ENCODE peak calls at places on chromosomes 2 and 18, in seven cellular contexts. B, N, R, X, W, M and Q are unnamed samples.

GRCh38 chr2:234491897-234492296 is 5.0 kb downstream of the ARL4C start:
- DNase-seq in B (no peak), N (no peak), R (no peak), X (no peak), W (no peak), M (peak; percentile 39), Q (no peak)

GRCh38 chr2:120551540-120551939 is 184.1 kb upstream of the GLI2 start:
- DNase-seq in B (no peak), N (peak; percentile 25), R (no peak), X (no peak), W (no peak), M (no peak), Q (no peak)

GRCh38 chr2:165874445-165875039 is 79.0 kb downstream of the TTC21B start:
- DNase-seq in B (peak; percentile 47), N (peak; percentile 81), R (no peak), X (no peak), W (peak; percentile 68), M (peak; percentile 83), Q (no peak)

GRCh38 chr2:229445501-229446294 is 174.6 kb upstream of the PID1 start:
- DNase-seq in B (no peak), N (peak; percentile 76), R (no peak), X (peak; percentile 57), W (peak; percentile 88), M (peak; percentile 5), Q (no peak)

GRCh38 chr2:73901143-73901542 is 8.3 kb downstream of the ACTG2 start:
- DNase-seq in B (no peak), N (no peak), R (no peak), X (no peak), W (no peak), M (no peak), Q (no peak)

GRCh38 chr2:193088026-193088425 is 893.3 kb upstream of the TMEFF2 start:
- DNase-seq in B (no peak), N (no peak), R (no peak), X (no peak), W (no peak), M (peak; percentile 39), Q (no peak)

GRCh38 chr18:22169011-22169888 is at the start of gene GATA6:
- DNase-seq in B (peak; percentile 93), N (peak; percentile 95), R (peak; percentile 98), X (peak; percentile 96), W (peak; percentile 81), M (peak; percentile 85), Q (peak; percentile 60)

GRCh38 chr2:56184500-56184996 is 758 bp downstream of the CCDC85A start:
- DNase-seq in B (peak; percentile 14), N (no peak), R (peak; percentile 5), X (peak; percentile 34), W (no peak), M (peak; percentile 4), Q (peak; percentile 14)

GRCh38 chr2:239599299-239599698 is 198.5 kb upstream of the HDAC4 start:
- DNase-seq in B (no peak), N (no peak), R (no peak), X (no peak), W (no peak), M (no peak), Q (no peak)

GRCh38 chr2:112150447-112150846 is 12.3 kb downstream of the FBLN7 start:
- DNase-seq in B (no peak), N (peak; percentile 60), R (no peak), X (peak; percentile 57), W (peak; percentile 97), M (peak; percentile 54), Q (no peak)

GRCh38 chr18:35983818-35984217 is 11.3 kb downstream of the RMP24 start:
- DNase-seq in B (no peak), N (peak; percentile 30), R (no peak), X (no peak), W (peak; percentile 87), M (no peak), Q (no peak)

GRCh38 chr18:58004317-58004716 is 39.7 kb upstream of the NEDD4L start:
- DNase-seq in B (peak; percentile 54), N (peak; percentile 74), R (no peak), X (no peak), W (peak; percentile 83), M (no peak), Q (no peak)

GRCh38 chr2:205967391-205968075 is 118.4 kb downstream of the INO80D start:
- DNase-seq in B (no peak), N (peak; percentile 7), R (no peak), X (no peak), W (peak; percentile 61), M (no peak), Q (no peak)

GRCh38 chr2:60602388-60602787 is 48.9 kb upstream of the BCL11A start:
- DNase-seq in B (no peak), N (no peak), R (no peak), X (no peak), W (no peak), M (no peak), Q (no peak)

GRCh38 chr2:191479680-191480023 is 198.3 kb upstream of the NABP1 start:
- DNase-seq in B (no peak), N (no peak), R (no peak), X (no peak), W (no peak), M (no peak), Q (no peak)

GRCh38 chr2:18244840-18245239 is 315.6 kb downstream of the RDH14 start:
- DNase-seq in B (no peak), N (no peak), R (no peak), X (no peak), W (no peak), M (no peak), Q (no peak)

GRCh38 chr2:109285244-109285651 is 156.2 kb downstream of the SH3RF3 start:
- DNase-seq in B (no peak), N (peak; percentile 32), R (no peak), X (peak; percentile 30), W (peak; percentile 19), M (no peak), Q (no peak)

GRCh38 chr2:107529146-107529545 is 297.5 kb upstream of the RGPD4 start:
- DNase-seq in B (no peak), N (peak; percentile 17), R (no peak), X (peak; percentile 30), W (peak; percentile 42), M (no peak), Q (no peak)

GRCh38 chr2:43100883-43101662 is 125.3 kb downstream of the ZFP36L2 start:
- DNase-seq in B (no peak), N (peak; percentile 60), R (peak; percentile 59), X (peak; percentile 76), W (no peak), M (peak; percentile 34), Q (peak; percentile 87)

GRCh38 chr2:39593439-39594393 is 72.0 kb upstream of the TMEM178A start:
- DNase-seq in B (peak; percentile 33), N (peak; percentile 86), R (peak; percentile 62), X (peak; percentile 57), W (peak; percentile 81), M (peak; percentile 38), Q (no peak)

GRCh38 chr2:232838406-232838874 is 31.6 kb upstream of the SNORC start:
- DNase-seq in B (no peak), N (no peak), R (no peak), X (no peak), W (peak; percentile 12), M (peak; percentile 78), Q (no peak)

GRCh38 chr2:216474925-216475670 is 23.5 kb upstream of the RPL37A start:
- DNase-seq in B (no peak), N (no peak), R (no peak), X (no peak), W (no peak), M (no peak), Q (no peak)

GRCh38 chr2:31937741-31938140 is 73.1 kb downstream of the MEMO1 start:
- DNase-seq in B (no peak), N (no peak), R (no peak), X (no peak), W (no peak), M (no peak), Q (no peak)

GRCh38 chr2:43075054-43075593 is 151.3 kb downstream of the ZFP36L2 start:
- DNase-seq in B (peak; percentile 78), N (peak; percentile 98), R (peak; percentile 47), X (peak; percentile 86), W (peak; percentile 98), M (peak; percentile 93), Q (no peak)

GRCh38 chr2:234482807-234483206 is 14.1 kb downstream of the ARL4C start:
- DNase-seq in B (no peak), N (no peak), R (no peak), X (no peak), W (no peak), M (no peak), Q (no peak)

GRCh38 chr2:159584796-159585195 is 31.6 kb downstream of the BAZ2B start:
- DNase-seq in B (no peak), N (no peak), R (no peak), X (no peak), W (no peak), M (no peak), Q (no peak)

GRCh38 chr2:239246723-239247122 is 154.1 kb downstream of the HDAC4 start:
- DNase-seq in B (no peak), N (no peak), R (peak; percentile 66), X (no peak), W (no peak), M (peak; percentile 81), Q (no peak)

GRCh38 chr2:222750533-222750932 is 79.1 kb downstream of the MOGAT1 start:
- DNase-seq in B (no peak), N (no peak), R (no peak), X (no peak), W (no peak), M (no peak), Q (no peak)

GRCh38 chr2:238376884-238377391 is 49.8 kb upstream of the ASB1 start:
- DNase-seq in B (no peak), N (no peak), R (no peak), X (no peak), W (no peak), M (no peak), Q (no peak)

GRCh38 chr2:236242057-236242495 is 22.1 kb downstream of the ASB18 start:
- DNase-seq in B (no peak), N (no peak), R (no peak), X (no peak), W (no peak), M (no peak), Q (no peak)

GRCh38 chr2:109257653-109258052 is 128.6 kb downstream of the SH3RF3 start:
- DNase-seq in B (no peak), N (peak; percentile 62), R (no peak), X (no peak), W (no peak), M (no peak), Q (no peak)

GRCh38 chr2:102604754-102605153 is 14.6 kb upstream of the SLC9A2 start:
- DNase-seq in B (no peak), N (no peak), R (no peak), X (no peak), W (no peak), M (no peak), Q (no peak)